ENCODE peak calls at places on chromosomes 1 and 21, in six cellular contexts. L, G, O, T, S and A are unnamed samples.

GRCh38 chr1:84156210-84156621 is 12.1 kb downstream of the PRKACB start:
- DNase-seq in O (no peak), S (no peak), L (no peak), G (peak), T (no peak), A (no peak)

GRCh38 chr1:155479205-155479604 is 83.4 kb downstream of the ASH1L start:
- DNase-seq in L (no peak), G (peak), S (no peak), O (no peak), T (no peak), A (no peak)

GRCh38 chr1:1328254-1328653 is 2.8 kb upstream of the TAS1R3 start:
- DNase-seq in S (no peak), G (no peak), O (no peak), T (no peak), L (no peak), A (no peak)

GRCh38 chr1:171251042-171251740 is 2.9 kb downstream of the FMO1 start:
- DNase-seq in G (peak), T (peak), S (peak), O (no peak), L (no peak), A (no peak)

GRCh38 chr1:228226141-228226874 is 18.5 kb downstream of the OBSCN start:
- DNase-seq in S (no peak), T (no peak), L (no peak), G (no peak), O (no peak), A (no peak)

GRCh38 chr1:63305043-63305442 is 17.3 kb upstream of the FOXD3 start:
- DNase-seq in O (no peak), S (no peak), G (no peak), L (no peak), T (no peak), A (no peak)

GRCh38 chr21:44890961-44891541 is 17.6 kb upstream of the PTTG1IP start:
- DNase-seq in O (no peak), T (no peak), L (no peak), S (peak), G (no peak), A (no peak)

GRCh38 chr1:101971309-101971708 is 25.4 kb downstream of the OLFM3 start:
- DNase-seq in S (no peak), G (peak), L (no peak), T (no peak), O (no peak), A (peak)

GRCh38 chr21:45870851-45871615 is 110.5 kb upstream of the COL6A1 start:
- DNase-seq in G (no peak), S (peak), L (no peak), O (no peak), T (no peak), A (no peak)

GRCh38 chr1:231126181-231126580 is 35.7 kb upstream of the TRIM67 start:
- DNase-seq in S (no peak), G (no peak), L (no peak), O (no peak), T (no peak), A (peak)

GRCh38 chr1:43975249-43975961 is 645 bp downstream of the ATP6V0B start:
- DNase-seq in L (peak), O (no peak), T (no peak), G (no peak), S (peak), A (peak)

GRCh38 chr1:9842781-9843575 is 19.2 kb upstream of the CLSTN1 start:
- DNase-seq in T (no peak), O (no peak), S (peak), L (no peak), G (no peak), A (no peak)

GRCh38 chr1:232923739-232924386 is 26.5 kb upstream of the NTPCR start:
- DNase-seq in T (no peak), G (peak), L (no peak), S (no peak), O (no peak), A (no peak)

GRCh38 chr1:100606438-100606837 is 68.5 kb downstream of the GPR88 start:
- DNase-seq in S (no peak), T (peak), O (no peak), G (peak), L (no peak), A (no peak)

GRCh38 chr1:231187556-231187955 is 25.7 kb downstream of the TRIM67 start:
- DNase-seq in G (no peak), T (no peak), L (no peak), S (no peak), O (no peak), A (no peak)

GRCh38 chr1:224087358-224087757 is 26.6 kb upstream of the FBXO28 start:
- DNase-seq in G (no peak), S (no peak), L (no peak), T (no peak), O (no peak), A (no peak)

GRCh38 chr1:231918239-231919015 is 291.8 kb downstream of the DISC1 start:
- DNase-seq in O (no peak), T (no peak), S (no peak), G (peak), L (no peak), A (no peak)

GRCh38 chr1:232468249-232468648 is 161.7 kb downstream of the SIPA1L2 start:
- DNase-seq in T (no peak), L (no peak), O (no peak), S (no peak), G (no peak), A (no peak)

GRCh38 chr1:189434461-189434860 is 1043.2 kb downstream of the BRINP3 start:
- DNase-seq in O (no peak), T (no peak), S (no peak), G (peak), L (no peak), A (no peak)

GRCh38 chr1:32496127-32496526 is 31.3 kb downstream of the ZBTB8B start:
- DNase-seq in G (peak), O (no peak), S (no peak), L (no peak), T (no peak), A (no peak)

GRCh38 chr21:38377165-38378093 is 120.6 kb downstream of the KCNJ15 start:
- DNase-seq in G (no peak), L (no peak), S (no peak), T (no peak), O (no peak), A (no peak)

GRCh38 chr1:145956776-145957442 is 908 bp downstream of the LIX1L start:
- DNase-seq in S (no peak), L (no peak), G (peak), T (peak), O (no peak), A (no peak)

GRCh38 chr1:51433269-51433971 is 85.6 kb downstream of the EPS15 start:
- DNase-seq in O (no peak), T (no peak), S (no peak), L (no peak), G (no peak), A (no peak)

GRCh38 chr1:231856426-231856825 is 229.8 kb downstream of the DISC1 start:
- DNase-seq in S (no peak), L (no peak), G (no peak), O (no peak), T (no peak), A (no peak)

GRCh38 chr21:37704751-37705150 is 211.5 kb downstream of the KCNJ6 start:
- DNase-seq in G (no peak), O (no peak), L (no peak), T (no peak), S (no peak), A (no peak)

GRCh38 chr1:150273310-150273709 is 720 bp downstream of the C1orf54 start:
- DNase-seq in L (no peak), O (no peak), T (no peak), S (no peak), G (peak), A (no peak)

DNA sequence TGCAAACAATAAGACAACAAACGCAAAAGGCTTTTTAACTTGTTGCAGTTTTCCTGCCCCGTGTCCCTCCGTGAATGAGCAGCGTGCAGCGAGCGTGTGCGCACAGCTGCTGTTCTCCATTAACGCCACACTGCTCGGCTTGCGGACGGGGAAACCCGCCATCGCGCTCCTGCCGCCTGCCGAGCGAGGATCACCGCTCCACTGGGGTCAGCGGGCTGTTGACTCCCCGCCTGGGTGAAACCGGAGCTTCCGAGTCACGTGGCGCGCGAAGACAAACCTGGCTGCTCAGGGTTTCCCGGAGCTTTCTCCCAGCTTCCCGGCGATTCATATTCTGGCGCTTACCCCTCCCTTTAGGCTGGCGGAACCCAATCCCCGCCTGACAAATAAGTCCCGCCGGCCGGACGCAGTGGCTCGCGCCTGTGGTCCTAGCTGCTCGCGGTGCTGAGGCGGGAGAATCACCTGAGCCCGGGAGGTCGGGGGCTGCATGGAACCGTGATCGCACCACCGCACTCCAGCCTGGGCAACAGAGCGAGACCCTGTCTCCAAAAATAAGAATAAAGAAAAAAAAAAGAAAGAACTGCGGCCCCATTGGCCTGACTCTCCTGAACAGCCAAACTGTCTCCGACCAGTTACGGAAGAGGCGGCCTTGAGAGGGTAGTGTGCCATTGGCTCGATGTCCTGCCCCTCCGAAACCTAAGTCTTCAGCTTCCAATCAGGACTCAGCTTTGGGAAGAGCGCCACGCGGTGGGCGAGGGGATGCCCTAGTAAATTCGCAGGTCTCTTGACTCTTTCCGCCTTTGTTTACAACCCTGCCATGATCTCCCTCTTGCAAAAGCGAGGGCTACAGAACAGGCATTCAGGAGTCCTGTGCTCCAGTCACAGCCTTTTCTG is at the start of gene CREB3L4:
- DNase-seq in G (peak), L (peak), O (peak), S (peak), T (peak), A (peak)
- TF ChIP-seq POLR2A in G (peak), L (peak), O (peak), S (peak), T (peak), A (peak)

GRCh38 chr1:15701784-15702183 is 17.7 kb downstream of the PLEKHM2 start:
- DNase-seq in T (no peak), S (no peak), G (no peak), O (no peak), L (no peak), A (no peak)

GRCh38 chr1:15705184-15705566 is 21.1 kb downstream of the PLEKHM2 start:
- DNase-seq in O (no peak), S (no peak), T (no peak), G (no peak), L (no peak), A (no peak)

GRCh38 chr1:15704526-15705183 is 20.5 kb downstream of the PLEKHM2 start:
- DNase-seq in T (peak), S (no peak), O (no peak), L (no peak), G (no peak), A (no peak)

GRCh38 chr1:15702722-15703550 is 18.8 kb downstream of the PLEKHM2 start:
- DNase-seq in S (no peak), O (no peak), G (peak), L (no peak), T (peak), A (no peak)

DNA sequence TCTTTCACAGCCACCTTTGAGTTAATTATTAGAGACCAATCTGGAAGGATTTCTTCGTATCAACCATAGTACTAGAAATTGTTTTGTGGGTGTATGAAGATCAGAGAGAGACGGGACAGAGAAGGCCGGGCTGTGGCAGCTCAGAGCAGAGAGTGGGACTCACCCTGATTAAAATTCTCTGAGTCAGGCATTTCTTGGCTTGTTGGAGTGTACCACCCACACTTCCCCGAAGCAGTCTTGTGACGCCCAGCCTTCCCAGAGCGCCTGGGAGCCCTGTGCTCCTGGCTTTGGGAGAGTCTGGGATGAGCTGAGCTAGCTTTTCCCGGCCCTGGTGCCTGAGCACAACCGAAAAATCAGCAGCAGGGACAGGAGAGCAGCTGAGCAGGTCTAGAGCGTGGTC is 19.4 kb downstream of the PLEKHM2 start:
- DNase-seq in S (no peak), T (peak), G (peak), L (no peak), O (no peak), A (no peak)
- TF ChIP-seq POLR2A in S (no peak), T (peak), G (peak), L (no peak), O (no peak), A (no peak)

GRCh38 chr1:61082336-61083013 is at the start of gene NFIA:
- DNase-seq in O (peak), T (peak), L (no peak), S (peak), G (peak), A (peak)
- TF ChIP-seq POLR2A in O (peak), T (no peak), L (no peak), S (no peak), G (no peak), A (peak)

GRCh38 chr1:93338426-93338825 is 7.3 kb upstream of the DR1 start:
- DNase-seq in L (no peak), G (peak), T (no peak), S (no peak), O (no peak), A (no peak)
- TF ChIP-seq POLR2A in L (no peak), G (no peak), T (no peak), S (no peak), O (no peak), A (no peak)

DNA sequence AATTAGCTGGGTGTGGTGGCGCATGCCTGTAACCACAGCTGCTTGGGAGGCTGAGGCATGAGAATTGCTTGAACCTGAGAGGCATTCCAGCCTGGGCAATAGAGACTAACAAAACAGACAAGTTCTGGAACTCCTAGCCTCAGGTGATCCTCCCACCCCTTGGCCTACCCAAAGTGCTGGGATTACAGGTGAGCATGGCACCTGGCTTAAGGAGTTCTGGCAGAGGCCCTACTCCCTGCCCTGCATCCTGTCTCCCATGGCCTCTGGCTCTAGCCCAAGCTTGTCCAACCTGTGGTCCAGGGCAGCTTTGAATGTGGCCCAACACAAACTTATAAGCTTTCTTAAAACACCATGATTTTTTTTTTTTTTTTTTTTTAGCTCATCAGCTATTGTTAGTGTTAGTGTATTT is 20.4 kb downstream of the TOMM20 start:
- DNase-seq in O (no peak), G (no peak), T (no peak), S (no peak), L (no peak), A (no peak)
- TF ChIP-seq POLR2A in O (peak), G (no peak), T (no peak), S (no peak), L (no peak), A (no peak)